ENCODE peak calls at places on chromosomes 12 and 14, in eight cellular contexts. E is neural crest cell, C is PC-3, I is A549, K is GM20000, N is B cell, D is left ventricle myocardium inferior, P is mucosa of descending colon. S is an unnamed sample.

GRCh38 chr14:75184447-75184846 is 8.0 kb upstream of the TMED10 start:
- DNase-seq in E (no peak), C (peak), I (no peak), K (peak), N (no peak), D (no peak), P (no peak), S (no peak)

GRCh38 chr12:87413784-87414183 is 615.4 kb downstream of the C12orf50 start:
- DNase-seq in E (no peak), C (no peak), I (no peak), K (no peak), N (no peak), D (no peak), P (no peak), S (no peak)

GRCh38 chr14:91029451-91030217 is 30.8 kb downstream of the RPS6KA5 start:
- DNase-seq in E (no peak), C (no peak), I (peak), K (no peak), N (no peak), D (no peak), P (no peak), S (no peak)

GRCh38 chr12:28874758-28875157 is 274.3 kb upstream of the FAR2 start:
- DNase-seq in E (no peak), C (no peak), I (no peak), K (no peak), N (no peak), D (no peak), P (no peak), S (no peak)

GRCh38 chr14:72545411-72546311 is 348.2 kb downstream of the DPF3 start:
- DNase-seq in E (no peak), C (peak), I (no peak), K (no peak), N (peak), D (no peak), P (no peak), S (no peak)

GRCh38 chr12:94676011-94676709 is 25.8 kb upstream of the TMCC3 start:
- DNase-seq in E (no peak), C (no peak), I (no peak), K (peak), N (peak), D (peak), P (no peak), S (no peak)

GRCh38 chr12:61667676-61668075 is 592.5 kb upstream of the USP15 start:
- DNase-seq in E (no peak), C (no peak), I (no peak), K (no peak), N (no peak), D (no peak), P (no peak), S (no peak)

GRCh38 chr12:26471560-26471959 is 276.2 kb downstream of the SSPN start:
- DNase-seq in E (no peak), C (peak), I (no peak), K (peak), N (peak), D (no peak), P (no peak), S (no peak)

GRCh38 chr12:108380382-108380781 is 41.3 kb upstream of the CMKLR1 start:
- DNase-seq in E (no peak), C (no peak), I (no peak), K (no peak), N (no peak), D (no peak), P (no peak), S (no peak)

GRCh38 chr12:108375986-108376663 is 37.0 kb upstream of the CMKLR1 start:
- DNase-seq in E (no peak), C (no peak), I (no peak), K (no peak), N (no peak), D (no peak), P (no peak), S (no peak)

GRCh38 chr12:108374596-108375320 is 35.6 kb upstream of the CMKLR1 start:
- DNase-seq in E (no peak), C (no peak), I (no peak), K (no peak), N (no peak), D (no peak), P (no peak), S (no peak)

GRCh38 chr12:108379761-108380160 is 40.6 kb upstream of the CMKLR1 start:
- DNase-seq in E (no peak), C (no peak), I (no peak), K (no peak), N (no peak), D (no peak), P (no peak), S (no peak)

GRCh38 chr12:108377260-108377659 is 38.1 kb upstream of the CMKLR1 start:
- DNase-seq in E (no peak), C (no peak), I (no peak), K (no peak), N (no peak), D (no peak), P (no peak), S (no peak)
- TF ChIP-seq CTCF in E (no peak), C (no peak), I (no peak), K (no peak), N (no peak), D (no peak), P (no peak), S (no peak)

GRCh38 chr12:12451063-12451462 is 94.2 kb downstream of the BORCS5 start:
- DNase-seq in E (no peak), C (peak), I (no peak), K (no peak), N (no peak), D (no peak), P (no peak), S (no peak)

GRCh38 chr12:12449533-12450025 is 92.7 kb downstream of the BORCS5 start:
- DNase-seq in E (no peak), C (peak), I (peak), K (no peak), N (no peak), D (no peak), P (no peak), S (no peak)

GRCh38 chr12:12447837-12448236 is 91.0 kb downstream of the BORCS5 start:
- DNase-seq in E (no peak), C (no peak), I (no peak), K (no peak), N (no peak), D (no peak), P (no peak), S (no peak)

GRCh38 chr12:12452326-12452725 is 95.4 kb downstream of the BORCS5 start:
- DNase-seq in E (no peak), C (no peak), I (no peak), K (no peak), N (no peak), D (no peak), P (no peak), S (no peak)

GRCh38 chr12:12450043-12450451 is 93.2 kb downstream of the BORCS5 start:
- DNase-seq in E (no peak), C (no peak), I (no peak), K (no peak), N (no peak), D (no peak), P (no peak), S (no peak)
- TF ChIP-seq CTCF in E (no peak), C (no peak), I (no peak), K (no peak), N (no peak), D (no peak), P (no peak), S (no peak)

GRCh38 chr14:63276492-63277342 is 42.0 kb downstream of the GPHB5 start:
- DNase-seq in E (no peak), C (peak), I (peak), K (peak), N (peak), D (no peak), P (no peak), S (no peak)
- TF ChIP-seq CTCF in E (peak), C (peak), I (peak), K (peak), N (peak), D (peak), P (peak), S (peak)

GRCh38 chr14:52473557-52473956 is 78.7 kb downstream of the TXNDC16 start:
- DNase-seq in E (no peak), C (peak), I (peak), K (peak), N (peak), D (no peak), P (no peak), S (no peak)
- TF ChIP-seq CTCF in E (peak), C (peak), I (peak), K (no peak), N (peak), D (peak), P (no peak), S (no peak)

GRCh38 chr12:98639526-98639925 is 5.1 kb downstream of the IKBIP start:
- DNase-seq in E (no peak), C (no peak), I (no peak), K (no peak), N (no peak), D (no peak), P (no peak), S (no peak)

GRCh38 chr12:98637068-98637467 is 7.5 kb downstream of the IKBIP start:
- DNase-seq in E (no peak), C (no peak), I (no peak), K (no peak), N (no peak), D (no peak), P (no peak), S (no peak)

GRCh38 chr12:98635657-98636323 is 8.8 kb downstream of the IKBIP start:
- DNase-seq in E (no peak), C (peak), I (peak), K (peak), N (no peak), D (no peak), P (no peak), S (no peak)

DNA sequence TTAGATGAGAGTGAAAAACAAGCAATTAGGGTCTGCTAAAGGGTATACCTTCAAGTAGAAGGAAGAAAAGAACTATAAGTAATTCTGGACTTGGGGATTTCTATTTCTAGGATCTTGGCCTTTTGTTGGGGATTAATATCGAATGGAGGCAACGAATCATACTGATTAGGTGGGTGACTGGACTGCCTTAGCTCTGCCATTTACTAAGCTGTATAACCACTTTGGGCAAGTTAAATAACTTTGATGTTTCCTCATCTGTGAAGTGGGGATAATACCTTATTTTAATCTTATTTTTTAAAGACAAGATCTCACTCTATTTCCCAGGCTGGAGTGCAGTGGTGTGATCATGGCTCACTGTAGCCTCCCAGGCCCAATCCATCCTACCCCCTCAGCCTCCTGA is 6.6 kb downstream of the IKBIP start:
- DNase-seq in E (no peak), C (no peak), I (no peak), K (no peak), N (no peak), D (no peak), P (no peak), S (no peak)
- TF ChIP-seq CTCF in E (no peak), C (no peak), I (no peak), K (no peak), N (no peak), D (no peak), P (no peak), S (no peak)

S was measured in mesothelial cell of epicardium.